ENCODE peak calls at places on chromosomes 3 and 15, in nine cellular contexts. K is amniotic stem cell; N is activated CD4-positive, alpha-beta T cell treated with anti-CD3 and anti-CD28 coated beads, Interleukin-2, amount 50 U/mL, for 1 hour; X is cardiac muscle cell; G is stimulated activated CD4-positive, alpha-beta T cell treated with anti-CD3 and anti-CD28 coated beads, TNF-alpha, amount 100 ng/mL, for 4 hours; E is Daoy; L is SK-MEL-5; J is endothelial cell; B is frontal cortex. U is an unnamed sample.

GRCh38 chr3:7546219-7546618 is 685.3 kb downstream of the GRM7 start:
- DNase-seq in K (no peak), E (no peak), N (no peak), L (peak; percentile 3), B (peak; percentile 2), X (peak; percentile 11), G (no peak), J (no peak), U (no peak)

GRCh38 chr15:88621789-88622604 is 857 bp downstream of the AEN start:
- DNase-seq in L (no peak), E (no peak), N (peak; percentile 54), X (peak; percentile 28), J (no peak), K (no peak), B (no peak), G (no peak), U (no peak)

GRCh38 chr3:184771158-184771730 is 40.7 kb upstream of the VPS8 start:
- DNase-seq in J (no peak), G (no peak), L (no peak), K (no peak), E (no peak), B (no peak), X (no peak), N (no peak), U (no peak)

GRCh38 chr3:98573231-98573728 is 20.1 kb downstream of the CPOX start:
- DNase-seq in L (peak; percentile 68), J (no peak), X (no peak), B (no peak), G (no peak), N (no peak), E (peak; percentile 37), K (no peak), U (no peak)

GRCh38 chr15:91855684-91856553 is 2.4 kb downstream of the SLCO3A1 start:
- DNase-seq in N (no peak), K (no peak), J (peak; percentile 38), B (no peak), G (no peak), L (peak; percentile 18), X (peak; percentile 35), E (peak; percentile 47), U (peak; percentile 82)

GRCh38 chr15:91407237-91407889 is 307.3 kb downstream of the SV2B start:
- DNase-seq in G (no peak), N (no peak), L (no peak), K (no peak), B (no peak), J (no peak), X (no peak), E (peak; percentile 64), U (no peak)

GRCh38 chr15:55281517-55282227 is 7.9 kb downstream of the RAB27A start:
- DNase-seq in K (no peak), G (no peak), N (no peak), B (no peak), E (no peak), J (no peak), L (no peak), X (no peak), U (no peak)

GRCh38 chr3:67719333-67719732 is 64.9 kb upstream of the SUCLG2 start:
- DNase-seq in E (no peak), G (no peak), J (no peak), N (no peak), B (no peak), X (no peak), K (no peak), L (no peak), U (no peak)

GRCh38 chr15:64284037-64284436 is 71.9 kb downstream of the CSNK1G1 start:
- DNase-seq in X (no peak), B (no peak), K (no peak), J (no peak), G (no peak), L (peak; percentile 46), N (no peak), E (no peak), U (no peak)

GRCh38 chr3:173584093-173584833 is 186.7 kb downstream of the NLGN1 start:
- DNase-seq in L (peak; percentile 32), N (no peak), B (peak; percentile 20), E (peak; percentile 69), J (peak; percentile 58), K (peak; percentile 4), G (no peak), X (peak; percentile 70), U (peak; percentile 68)

GRCh38 chr3:25576836-25577454 is 87.8 kb downstream of the TOP2B start:
- DNase-seq in B (no peak), G (no peak), N (no peak), K (no peak), X (no peak), J (no peak), L (no peak), E (no peak), U (peak; percentile 65)

GRCh38 chr3:103181175-103181574 is 746.4 kb downstream of the ZPLD1 start:
- DNase-seq in G (no peak), L (no peak), B (no peak), J (no peak), K (no peak), X (no peak), N (no peak), E (no peak), U (no peak)

GRCh38 chr3:63050548-63050947 is 175.3 kb upstream of the CADPS start:
- DNase-seq in B (no peak), K (no peak), E (no peak), N (no peak), G (no peak), L (no peak), J (no peak), X (no peak), U (no peak)

GRCh38 chr3:2921903-2922302 is 188.3 kb downstream of the IL5RA start:
- DNase-seq in N (no peak), J (no peak), G (no peak), B (peak; percentile 15), K (no peak), X (peak; percentile 38), E (peak; percentile 42), L (peak; percentile 49), U (no peak)

GRCh38 chr15:101246391-101246790 is 5.5 kb downstream of the CHSY1 start:
- DNase-seq in K (no peak), J (no peak), B (no peak), E (no peak), G (no peak), N (no peak), L (no peak), X (no peak), U (no peak)

U was measured in WTC11.